ENCODE peak calls at places on chromosomes 7 and 10, in ten cellular contexts. X is AG09319, H is cardiac fibroblast, G is CD14-positive monocyte, M is endothelial cell, D is upper lobe of left lung, R is neural progenitor cell, U is prostate gland, V is AG04450, C is breast epithelium. I is an unnamed sample.

GRCh38 chr7:139396323-139396951 is 36.7 kb downstream of the LUC7L2 start:
- DNase-seq in G (no peak), C (no peak), V (no peak), M (no peak), D (no peak), X (no peak), U (no peak), R (no peak), H (peak), I (peak)

GRCh38 chr7:80622531-80622930 is 15.9 kb upstream of the CD36 start:
- DNase-seq in U (no peak), V (peak), C (no peak), M (no peak), D (no peak), G (no peak), X (no peak), R (no peak), H (peak), I (peak)

GRCh38 chr7:149329787-149330334 is 67.9 kb downstream of the ZNF783 start:
- DNase-seq in D (no peak), U (no peak), G (no peak), X (no peak), C (no peak), M (no peak), R (no peak), H (no peak), V (no peak), I (no peak)

GRCh38 chr7:123770378-123770777 is 21.6 kb upstream of the WASL start:
- DNase-seq in H (peak), D (no peak), G (peak), C (no peak), U (no peak), V (no peak), R (no peak), M (no peak), X (no peak), I (peak)

GRCh38 chr10:66980276-66980675 is 54.4 kb downstream of the LRRTM3 start:
- DNase-seq in V (no peak), H (no peak), G (no peak), X (no peak), D (no peak), M (no peak), R (no peak), U (no peak), C (no peak), I (no peak)

GRCh38 chr10:14748471-14748870 is 26.2 kb downstream of the FAM107B start:
- DNase-seq in D (no peak), R (no peak), M (no peak), H (peak), U (no peak), X (no peak), G (no peak), C (no peak), V (no peak), I (no peak)

GRCh38 chr10:44788147-44788819 is 122.9 kb upstream of the TMEM72 start:
- DNase-seq in V (no peak), R (no peak), M (no peak), G (no peak), X (no peak), D (no peak), C (no peak), U (no peak), H (peak), I (no peak)

GRCh38 chr10:15436696-15437095 is 65.6 kb upstream of the FAM171A1 start:
- DNase-seq in H (peak), U (no peak), C (no peak), V (no peak), G (no peak), R (no peak), D (no peak), X (no peak), M (no peak), I (peak)

GRCh38 chr10:71708897-71709882 is 10.4 kb downstream of the C10orf105 start:
- DNase-seq in M (no peak), D (no peak), V (no peak), C (no peak), H (no peak), X (no peak), G (no peak), U (no peak), R (no peak), I (no peak)

GRCh38 chr7:131692131-131692960 is 135.9 kb upstream of the PODXL start:
- DNase-seq in D (peak), V (no peak), U (peak), H (peak), M (peak), G (no peak), C (no peak), X (no peak), R (peak), I (peak)

GRCh38 chr7:111290982-111291381 is 200.1 kb downstream of the LRRN3 start:
- DNase-seq in D (no peak), U (no peak), V (no peak), R (no peak), H (no peak), X (no peak), M (no peak), G (no peak), C (no peak), I (no peak)

GRCh38 chr7:156435486-156436231 is 204.9 kb upstream of the RNF32 start:
- DNase-seq in C (no peak), X (no peak), M (no peak), D (no peak), R (no peak), V (no peak), H (no peak), G (no peak), U (no peak), I (no peak)

GRCh38 chr10:19929466-19930140 is 113.4 kb downstream of the PLXDC2 start:
- DNase-seq in V (peak), X (no peak), R (no peak), U (no peak), H (peak), C (no peak), D (no peak), G (no peak), M (no peak), I (peak)

GRCh38 chr10:102131286-102132170 is 1.3 kb upstream of the PPRC1 start:
- DNase-seq in X (no peak), R (no peak), H (peak), U (no peak), G (no peak), V (no peak), M (no peak), C (no peak), D (no peak), I (peak)

GRCh38 chr10:96470108-96470743 is 43.5 kb downstream of the TLL2 start:
- DNase-seq in M (peak), X (no peak), V (no peak), U (no peak), D (peak), C (no peak), H (peak), R (peak), G (no peak), I (peak)

GRCh38 chr10:31318382-31318853 is 598 bp upstream of the ZEB1 start:
- DNase-seq in V (no peak), X (no peak), H (peak), D (peak), R (peak), U (peak), G (peak), M (peak), C (no peak), I (peak)

GRCh38 chr7:84100866-84101265 is 93.7 kb downstream of the SEMA3A start:
- DNase-seq in V (no peak), X (no peak), U (no peak), G (no peak), D (no peak), R (no peak), H (peak), M (no peak), C (no peak), I (peak)

GRCh38 chr10:79440281-79440680 is 5.1 kb downstream of the ZCCHC24 start:
- DNase-seq in X (no peak), M (no peak), D (no peak), V (no peak), R (no peak), U (no peak), C (no peak), H (no peak), G (no peak), I (no peak)

GRCh38 chr7:5354460-5355279 is 69.0 kb downstream of the TNRC18 start:
- DNase-seq in R (no peak), V (no peak), C (peak), U (peak), X (no peak), H (peak), D (peak), M (no peak), G (no peak), I (peak)

GRCh38 chr10:61899997-61900828 is 1.3 kb upstream of the ARID5B start:
- DNase-seq in D (peak), M (peak), G (peak), X (peak), U (peak), H (peak), C (peak), V (no peak), R (peak), I (peak)

GRCh38 chr10:92240289-92241157 is 50.4 kb downstream of the CPEB3 start:
- DNase-seq in X (no peak), C (peak), H (peak), D (peak), M (peak), U (peak), V (no peak), R (peak), G (peak), I (peak)

GRCh38 chr7:2807846-2808772 is 36.0 kb downstream of the GNA12 start:
- DNase-seq in X (no peak), V (no peak), C (no peak), M (no peak), G (no peak), D (peak), R (no peak), U (no peak), H (no peak), I (peak)

GRCh38 chr7:114823290-114823689 is 98.6 kb upstream of the MDFIC start:
- DNase-seq in U (no peak), H (no peak), M (no peak), G (no peak), R (no peak), D (no peak), X (no peak), C (peak), V (no peak), I (peak)

GRCh38 chr10:119281581-119282071 is 74.3 kb downstream of the GRK5 start:
- DNase-seq in U (peak), C (peak), R (no peak), M (no peak), V (no peak), H (peak), X (no peak), G (no peak), D (no peak), I (peak)

GRCh38 chr7:40583653-40584424 is 449.0 kb downstream of the SUGCT start:
- DNase-seq in V (no peak), H (peak), C (peak), D (no peak), X (no peak), R (no peak), G (no peak), M (no peak), U (no peak), I (peak)

GRCh38 chr10:119325131-119325530 is 117.8 kb downstream of the GRK5 start:
- DNase-seq in R (no peak), X (no peak), C (no peak), V (no peak), D (no peak), H (no peak), G (no peak), M (no peak), U (no peak), I (no peak)

GRCh38 chr10:118383063-118383689 is 41.1 kb upstream of the FAM204A start:
- DNase-seq in M (no peak), U (no peak), D (no peak), V (no peak), X (no peak), C (no peak), H (no peak), G (no peak), R (no peak), I (no peak)

GRCh38 chr7:116505823-116506222 is 6.3 kb downstream of the CAV2 start:
- DNase-seq in R (no peak), V (no peak), H (no peak), U (no peak), D (no peak), C (no peak), X (no peak), M (no peak), G (no peak), I (no peak)

GRCh38 chr7:116512524-116513188 is 12.2 kb upstream of the CAV1 start:
- DNase-seq in M (no peak), G (no peak), U (no peak), D (no peak), R (no peak), C (no peak), V (no peak), H (peak), X (no peak), I (peak)

GRCh38 chr7:116511552-116512523 is 12.3 kb downstream of the CAV2 start:
- DNase-seq in M (no peak), R (peak), G (no peak), C (peak), U (no peak), H (peak), V (no peak), D (no peak), X (no peak), I (peak)

GRCh38 chr7:116510795-116511194 is 11.3 kb downstream of the CAV2 start:
- DNase-seq in U (no peak), R (no peak), V (no peak), M (no peak), D (no peak), G (no peak), H (no peak), X (no peak), C (no peak), I (no peak)

DNA sequence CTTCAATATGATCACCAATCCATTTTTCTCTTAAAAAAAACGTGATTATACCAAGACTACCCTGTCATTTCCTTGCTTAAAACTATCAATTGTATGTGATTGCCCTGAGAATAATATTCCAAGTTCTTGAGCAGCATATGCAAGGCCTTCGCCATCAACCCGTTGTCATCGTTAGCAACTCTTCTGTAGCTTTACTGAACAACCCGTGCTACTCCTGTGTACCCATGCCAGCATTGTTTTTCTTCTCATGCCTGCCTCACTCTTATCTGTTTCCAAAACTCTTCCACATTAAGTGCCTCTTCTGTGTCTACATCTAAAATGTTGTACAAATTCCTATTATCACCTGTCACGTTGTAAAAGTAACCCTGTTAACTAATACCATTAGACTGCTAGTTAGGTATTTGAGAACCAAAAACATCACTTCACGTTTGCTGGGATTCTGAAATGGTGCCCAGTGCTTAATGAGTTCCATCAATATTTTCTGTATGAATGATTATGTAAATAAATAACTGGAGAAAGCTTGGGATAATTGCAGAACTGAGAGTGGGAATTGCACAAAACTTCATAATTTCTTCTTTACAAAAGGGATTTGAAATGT is 10.5 kb downstream of the CAV2 start:
- DNase-seq in M (no peak), D (no peak), H (no peak), V (no peak), G (no peak), R (no peak), U (no peak), X (peak), C (no peak), I (no peak)
- TF ChIP-seq CTCF in M (no peak), D (no peak), H (no peak), V (no peak), G (no peak), R (no peak), U (no peak), X (no peak), C (no peak), I (no peak)

GRCh38 chr10:95208702-95209391 is 14.8 kb downstream of the ACSM6 start:
- DNase-seq in U (no peak), C (no peak), D (no peak), M (no peak), R (no peak), H (peak), G (no peak), X (no peak), V (no peak), I (no peak)
- TF ChIP-seq CTCF in U (no peak), C (no peak), D (no peak), M (peak), R (peak), H (no peak), G (peak), X (peak), V (peak), I (peak)

DNA sequence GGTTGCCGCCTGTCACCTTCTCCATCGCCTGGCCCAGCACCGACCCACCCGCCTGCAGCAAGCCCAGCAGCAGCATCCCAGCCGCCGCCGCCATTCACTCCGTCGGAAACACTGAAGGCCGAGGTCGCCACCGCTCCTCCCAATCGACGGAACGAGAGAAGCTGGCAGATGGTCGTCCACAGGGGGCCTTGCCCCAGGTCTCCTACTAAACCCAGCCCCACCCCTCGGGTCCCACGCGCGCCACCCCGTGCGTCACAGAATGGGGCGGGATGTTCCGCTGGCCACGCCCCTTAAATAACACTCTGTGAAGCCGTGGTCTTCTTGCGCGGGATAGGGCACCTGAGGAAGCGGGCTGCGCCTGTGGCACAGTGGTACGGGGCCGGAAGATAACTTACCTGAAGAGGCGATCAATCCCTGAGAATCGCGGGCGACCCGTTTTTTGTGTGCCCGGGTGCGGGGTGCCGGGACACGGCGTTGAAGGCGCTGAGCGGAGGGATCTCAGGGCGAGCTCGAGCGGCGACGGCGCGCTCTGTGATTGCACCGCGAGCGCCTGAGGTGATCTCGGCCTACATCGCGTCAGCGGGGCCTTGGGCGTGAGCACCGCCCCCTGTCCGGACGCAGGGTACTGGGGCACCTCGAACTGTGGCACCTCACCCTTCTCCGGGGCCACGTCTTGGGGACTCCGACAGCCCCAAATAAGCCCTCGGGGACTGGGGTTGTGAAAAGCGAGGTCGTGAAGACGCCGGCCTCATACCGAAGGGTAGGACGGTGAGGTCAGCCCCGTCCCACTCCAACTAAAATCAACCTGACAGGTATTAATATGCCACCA is at the start of gene CYP51A1:
- DNase-seq in M (peak), C (peak), X (peak), U (peak), R (peak), V (peak), G (peak), D (peak), H (peak), I (peak)
- TF ChIP-seq CTCF in M (no peak), C (no peak), X (no peak), U (no peak), R (peak), V (no peak), G (no peak), D (peak), H (no peak), I (no peak)

GRCh38 chr7:10412426-10413019 is 561.1 kb upstream of the PHF14 start:
- DNase-seq in R (peak), C (no peak), U (peak), D (no peak), M (peak), H (peak), V (no peak), G (no peak), X (no peak), I (peak)
- TF ChIP-seq CTCF in R (peak), C (peak), U (peak), D (peak), M (peak), H (peak), V (peak), G (peak), X (peak), I (peak)

GRCh38 chr7:105399043-105399725 is 10.5 kb upstream of the SRPK2 start:
- DNase-seq in X (peak), G (no peak), U (no peak), C (no peak), R (no peak), V (no peak), M (no peak), D (no peak), H (peak), I (peak)
- TF ChIP-seq CTCF in X (peak), G (no peak), U (no peak), C (no peak), R (peak), V (peak), M (peak), D (peak), H (peak), I (peak)